ENCODE peak calls at places on chromosome 14, in seven cellular contexts. One of them, this sample, is unnamed.

GRCh38 chr14:90625445-90625844 is 190.8 kb downstream of the TTC7B start:
- DNase-seq in putamen: no peak
- DNase-seq in activated gamma-delta T cell treated with Interleukin-2 at 50 U/mL for 16 hours: no peak
- DNase-seq in activated T-cell treated with anti-CD3 and anti-CD28 coated beads for 1 hour: no peak
- DNase-seq in nephron progenitor cell: no peak
- DNase-seq in activated CD4-positive, CD25-positive, alpha-beta regulatory T cell: no peak
- DNase-seq in CD8-positive, alpha-beta T cell: no peak
- DNase-seq in this sample: no peak

GRCh38 chr14:65332141-65332871 is 80.2 kb upstream of the FUT8 start:
- DNase-seq in putamen: no peak
- DNase-seq in activated gamma-delta T cell treated with Interleukin-2 at 50 U/mL for 16 hours: no peak
- DNase-seq in activated T-cell treated with anti-CD3 and anti-CD28 coated beads for 1 hour: no peak
- DNase-seq in nephron progenitor cell: no peak
- DNase-seq in activated CD4-positive, CD25-positive, alpha-beta regulatory T cell: no peak
- DNase-seq in CD8-positive, alpha-beta T cell: no peak
- DNase-seq in this sample: no peak

GRCh38 chr14:99333214-99333613 is 61.2 kb upstream of the BCL11B start:
- DNase-seq in putamen: no peak
- DNase-seq in activated gamma-delta T cell treated with Interleukin-2 at 50 U/mL for 16 hours: no peak
- DNase-seq in activated T-cell treated with anti-CD3 and anti-CD28 coated beads for 1 hour: no peak
- DNase-seq in nephron progenitor cell: no peak
- DNase-seq in activated CD4-positive, CD25-positive, alpha-beta regulatory T cell: no peak
- DNase-seq in CD8-positive, alpha-beta T cell: no peak
- DNase-seq in this sample: no peak

GRCh38 chr14:74919421-74920165 is 3.5 kb downstream of the RPS6KL1 start:
- DNase-seq in putamen: no peak
- DNase-seq in activated gamma-delta T cell treated with Interleukin-2 at 50 U/mL for 16 hours: no peak
- DNase-seq in activated T-cell treated with anti-CD3 and anti-CD28 coated beads for 1 hour: no peak
- DNase-seq in nephron progenitor cell: no peak
- DNase-seq in activated CD4-positive, CD25-positive, alpha-beta regulatory T cell: no peak
- DNase-seq in CD8-positive, alpha-beta T cell: no peak
- DNase-seq in this sample: no peak

GRCh38 chr14:92605274-92605940 is 91.8 kb downstream of the RIN3 start:
- DNase-seq in putamen: no peak
- DNase-seq in activated gamma-delta T cell treated with Interleukin-2 at 50 U/mL for 16 hours: no peak
- DNase-seq in activated T-cell treated with anti-CD3 and anti-CD28 coated beads for 1 hour: no peak
- DNase-seq in nephron progenitor cell: no peak
- DNase-seq in activated CD4-positive, CD25-positive, alpha-beta regulatory T cell: no peak
- DNase-seq in CD8-positive, alpha-beta T cell: no peak
- DNase-seq in this sample: no peak

GRCh38 chr14:54893151-54893760 is 9.4 kb downstream of the GCH1 start:
- DNase-seq in putamen: no peak
- DNase-seq in activated gamma-delta T cell treated with Interleukin-2 at 50 U/mL for 16 hours: peak
- DNase-seq in activated T-cell treated with anti-CD3 and anti-CD28 coated beads for 1 hour: no peak
- DNase-seq in nephron progenitor cell: peak
- DNase-seq in activated CD4-positive, CD25-positive, alpha-beta regulatory T cell: no peak
- DNase-seq in CD8-positive, alpha-beta T cell: no peak
- DNase-seq in this sample: no peak

GRCh38 chr14:93857500-93857899 is 69.2 kb upstream of the PRIMA1 start:
- DNase-seq in putamen: no peak
- DNase-seq in activated gamma-delta T cell treated with Interleukin-2 at 50 U/mL for 16 hours: no peak
- DNase-seq in activated T-cell treated with anti-CD3 and anti-CD28 coated beads for 1 hour: no peak
- DNase-seq in nephron progenitor cell: peak
- DNase-seq in activated CD4-positive, CD25-positive, alpha-beta regulatory T cell: no peak
- DNase-seq in CD8-positive, alpha-beta T cell: no peak
- DNase-seq in this sample: no peak

GRCh38 chr14:69300601-69301221 is 40.8 kb downstream of the GALNT16 start:
- DNase-seq in putamen: no peak
- DNase-seq in activated gamma-delta T cell treated with Interleukin-2 at 50 U/mL for 16 hours: no peak
- DNase-seq in activated T-cell treated with anti-CD3 and anti-CD28 coated beads for 1 hour: no peak
- DNase-seq in nephron progenitor cell: no peak
- DNase-seq in activated CD4-positive, CD25-positive, alpha-beta regulatory T cell: no peak
- DNase-seq in CD8-positive, alpha-beta T cell: no peak
- DNase-seq in this sample: no peak

GRCh38 chr14:71070169-71070568 is 162.9 kb downstream of the PCNX1 start:
- DNase-seq in putamen: no peak
- DNase-seq in activated gamma-delta T cell treated with Interleukin-2 at 50 U/mL for 16 hours: no peak
- DNase-seq in activated T-cell treated with anti-CD3 and anti-CD28 coated beads for 1 hour: no peak
- DNase-seq in nephron progenitor cell: no peak
- DNase-seq in activated CD4-positive, CD25-positive, alpha-beta regulatory T cell: no peak
- DNase-seq in CD8-positive, alpha-beta T cell: no peak
- DNase-seq in this sample: no peak

GRCh38 chr14:100067971-100068959 is 3.0 kb downstream of the EVL start:
- DNase-seq in putamen: peak
- DNase-seq in activated gamma-delta T cell treated with Interleukin-2 at 50 U/mL for 16 hours: peak
- DNase-seq in activated T-cell treated with anti-CD3 and anti-CD28 coated beads for 1 hour: peak
- DNase-seq in nephron progenitor cell: no peak
- DNase-seq in activated CD4-positive, CD25-positive, alpha-beta regulatory T cell: peak
- DNase-seq in CD8-positive, alpha-beta T cell: peak
- DNase-seq in this sample: no peak